ENCODE peak calls at places on chromosomes 3 and 15, in five cellular contexts. D is fibroblast of lung, T is iris pigment epithelial cell, N is GDM1, P is upper lobe of right lung. K is an unnamed sample.

GRCh38 chr15:63048115-63048985 is 5.8 kb downstream of the TPM1 start:
- DNase-seq in D (peak), T (peak), N (peak), P (peak), K (peak)

GRCh38 chr3:33578325-33579180 is 138.3 kb upstream of the UBP1 start:
- DNase-seq in D (peak), T (peak), N (no peak), P (no peak), K (peak)

GRCh38 chr3:43686700-43687498 is 3.8 kb upstream of the ABHD5 start:
- DNase-seq in D (no peak), T (no peak), N (no peak), P (no peak), K (no peak)

GRCh38 chr15:57509965-57510364 is 81.7 kb upstream of the MYZAP start:
- DNase-seq in D (no peak), T (no peak), N (no peak), P (no peak), K (no peak)

GRCh38 chr3:25441234-25441856 is 13.3 kb downstream of the RARB start:
- DNase-seq in D (no peak), T (no peak), N (no peak), P (no peak), K (no peak)

GRCh38 chr3:42635111-42635510 is 18.4 kb upstream of the ZBTB47 start:
- DNase-seq in D (peak), T (peak), N (no peak), P (no peak), K (no peak)

GRCh38 chr3:97872209-97873042 is 50.6 kb downstream of the CRYBG3 start:
- DNase-seq in D (peak), T (peak), N (no peak), P (no peak), K (peak)

GRCh38 chr15:90571063-90571541 is 41.4 kb downstream of the CRTC3 start:
- DNase-seq in D (no peak), T (no peak), N (no peak), P (no peak), K (peak)

K was measured in foreskin melanocyte.